ENCODE peak calls at places on chromosome 4, in four cellular contexts. A, V, J and P are unnamed samples.

GRCh38 chr4:142396279-142396678 is 449.8 kb downstream of the INPP4B start:
- DNase-seq in J (no peak), V (no peak), A (no peak), P (no peak)

GRCh38 chr4:149135062-149135461 is 680.6 kb downstream of the IQCM start:
- DNase-seq in V (no peak), A (no peak), J (no peak), P (no peak)

GRCh38 chr4:176441594-176441993 is 121.8 kb downstream of the SPCS3 start:
- DNase-seq in J (no peak), V (no peak), A (no peak), P (no peak)

GRCh38 chr4:128468485-128468989 is 180.9 kb upstream of the PGRMC2 start:
- DNase-seq in V (no peak), A (peak), J (no peak), P (no peak)

GRCh38 chr4:183443609-183444148 is 757 bp upstream of the CDKN2AIP start:
- DNase-seq in V (no peak), A (peak), J (peak), P (no peak)

GRCh38 chr4:13524504-13525243 is 19.6 kb downstream of the NKX3-2 start:
- DNase-seq in V (no peak), J (no peak), A (no peak), P (no peak)

GRCh38 chr4:16804581-16804980 is 93.9 kb downstream of the LDB2 start:
- DNase-seq in J (no peak), A (no peak), V (no peak), P (no peak)

GRCh38 chr4:335515-335914 is 2.1 kb upstream of the ZNF141 start:
- DNase-seq in J (no peak), V (no peak), A (no peak), P (no peak)

GRCh38 chr4:101086801-101087586 is 260.3 kb downstream of the PPP3CA start:
- DNase-seq in J (no peak), A (no peak), V (peak), P (no peak)

GRCh38 chr4:101994247-101994775 is 203.8 kb downstream of the BANK1 start:
- DNase-seq in A (no peak), V (no peak), J (no peak), P (no peak)

GRCh38 chr4:120865985-120866384 is 56.5 kb downstream of the PRDM5 start:
- DNase-seq in V (no peak), A (no peak), J (no peak), P (no peak)

GRCh38 chr4:149785686-149786431 is 29.8 kb downstream of the IQCM start:
- DNase-seq in J (no peak), A (no peak), V (no peak), P (no peak)

GRCh38 chr4:70902577-70903281 is 560 bp downstream of the MOB1B start:
- DNase-seq in J (no peak), V (peak), A (no peak), P (no peak)

GRCh38 chr4:40261246-40262078 is 64.6 kb downstream of the RHOH start:
- DNase-seq in J (no peak), V (no peak), A (no peak), P (no peak)